ENCODE peak calls at places on chromosomes 4 and X, in ten cellular contexts. H, I, Z, B, P, Q, X, Y, M and J are unnamed samples. For H3K36me3 and H3K4me1, the result is how much of the 10 kb centered on the place peaks cover.

GRCh38 chrX:127877358-127877757 is 174.8 kb downstream of the ACTRT1 start:
- DNase-seq in H (no peak), I (no peak), Z (no peak), B (no peak), P (no peak), Q (no peak), X (no peak), Y (no peak), M (no peak), J (no peak)

GRCh38 chr4:4569036-4569435 is 27.2 kb upstream of the STX18 start:
- DNase-seq in H (no peak), I (no peak), Z (no peak), B (no peak), P (no peak), Q (no peak), X (no peak), Y (no peak), M (peak), J (no peak)

GRCh38 chrX:130120746-130121504 is 10.6 kb upstream of the ELF4 start:
- DNase-seq in H (peak), I (peak), Z (peak), B (no peak), P (peak), Q (peak), X (peak), Y (peak), M (peak), J (peak)

GRCh38 chr4:163624727-163625126 is 130.2 kb downstream of the TMA16 start:
- DNase-seq in H (no peak), I (no peak), Z (no peak), B (no peak), P (no peak), Q (no peak), X (peak), Y (no peak), M (no peak), J (no peak)

GRCh38 chr4:168386002-168386401 is 67.5 kb upstream of the DDX60 start:
- DNase-seq in H (no peak), I (no peak), Z (no peak), B (no peak), P (no peak), Q (no peak), X (no peak), Y (no peak), M (no peak), J (no peak)

GRCh38 chr4:61911313-61911756 is 711.2 kb downstream of the ADGRL3 start:
- DNase-seq in H (peak), I (no peak), Z (no peak), B (no peak), P (no peak), Q (no peak), X (no peak), Y (no peak), M (peak), J (no peak)

GRCh38 chr4:74426101-74426500 is 18.8 kb upstream of the AREG start:
- DNase-seq in H (no peak), I (no peak), Z (no peak), B (no peak), P (no peak), Q (no peak), X (no peak), Y (no peak), M (no peak), J (no peak)

GRCh38 chr4:95869961-95870500 is 30.1 kb downstream of the PDHA2 start:
- DNase-seq in H (peak), I (no peak), Z (no peak), B (no peak), P (no peak), Q (no peak), X (no peak), Y (no peak), M (no peak), J (no peak)

GRCh38 chr4:138775890-138776289 is 239.7 kb upstream of the NOCT start:
- DNase-seq in H (peak), I (no peak), Z (no peak), B (no peak), P (no peak), Q (no peak), X (no peak), Y (no peak), M (no peak), J (no peak)

GRCh38 chrX:107849747-107850478 is 24.2 kb downstream of the MID2 start:
- DNase-seq in H (peak), I (no peak), Z (no peak), B (no peak), P (no peak), Q (no peak), X (no peak), Y (no peak), M (no peak), J (no peak)

GRCh38 chrX:114049063-114049462 is 534.8 kb upstream of the HTR2C start:
- DNase-seq in H (peak), I (no peak), Z (no peak), B (no peak), P (no peak), Q (no peak), X (no peak), Y (no peak), M (no peak), J (no peak)

GRCh38 chr4:130689182-130689581 is 1593.2 kb downstream of the C4orf33 start:
- DNase-seq in H (no peak), I (no peak), Z (no peak), B (no peak), P (no peak), Q (no peak), X (no peak), Y (no peak), M (no peak), J (no peak)

DNA sequence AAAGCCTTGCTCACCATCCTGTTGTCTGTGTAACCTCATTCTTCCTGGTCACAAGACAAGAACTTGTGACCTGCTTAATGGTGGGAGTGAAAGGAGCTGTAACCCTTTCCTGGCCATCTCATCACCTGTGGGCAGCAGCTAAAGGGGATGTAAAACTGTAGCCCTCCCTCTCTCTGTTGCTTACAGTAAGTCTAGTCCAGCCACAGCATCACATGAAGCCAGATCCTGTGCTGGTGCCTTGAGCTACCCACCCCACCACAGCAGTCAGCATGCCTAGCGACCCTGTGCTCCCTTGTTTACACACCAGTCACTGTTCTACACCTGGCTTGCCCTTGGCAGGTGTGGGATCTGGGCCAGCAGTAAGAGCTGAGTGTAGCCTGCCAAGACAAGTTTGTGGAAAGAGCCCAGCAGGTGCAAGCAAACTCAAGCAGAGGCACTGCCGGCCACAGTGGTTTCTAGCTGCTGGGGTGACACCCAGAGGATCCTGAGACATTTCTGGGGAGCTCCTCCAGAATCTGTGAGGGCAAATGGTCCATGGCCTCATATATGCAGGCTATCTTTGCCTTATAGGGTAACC is 41.0 kb downstream of the UGT2B28 start:
- DNase-seq in H (no peak), I (no peak), Z (no peak), B (no peak), P (peak), Q (no peak), X (no peak), Y (no peak), M (no peak), J (no peak)
- H3K4me3 ChIP-seq in H (no peak), I (no peak), Z (no peak), B (no peak), P (no peak), Q (no peak), X (no peak), Y (no peak), M (no peak), J (no peak)

DNA sequence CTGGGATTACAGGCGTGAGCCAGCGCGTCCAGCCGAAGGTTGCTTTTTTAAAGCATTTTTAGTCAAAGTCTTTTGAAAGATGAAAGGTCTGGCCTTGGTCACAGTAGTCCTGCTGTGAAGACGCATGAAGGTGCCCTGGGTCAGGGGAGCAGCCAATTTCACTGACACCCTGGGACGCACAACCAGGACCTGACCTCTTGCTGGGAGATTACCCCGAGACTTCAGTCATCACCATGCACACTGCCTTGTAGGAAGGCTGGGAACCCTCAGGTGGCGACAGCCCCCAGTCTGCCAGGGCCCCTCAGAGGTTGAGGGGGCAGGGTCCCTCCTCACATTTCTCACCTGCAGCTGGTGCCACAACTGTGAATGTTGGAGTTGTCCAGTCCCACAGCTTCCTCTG is 53.2 kb downstream of the CPLX1 start:
- DNase-seq in H (no peak), I (no peak), Z (peak), B (no peak), P (peak), Q (no peak), X (no peak), Y (no peak), M (peak), J (no peak)
- H3K36me3 ChIP-seq in H (under half), I (under half), Z (under half), B (under half), P (under half), Q (under half), X (under half), Y (half or more), M (half or more), J (under half)

DNA sequence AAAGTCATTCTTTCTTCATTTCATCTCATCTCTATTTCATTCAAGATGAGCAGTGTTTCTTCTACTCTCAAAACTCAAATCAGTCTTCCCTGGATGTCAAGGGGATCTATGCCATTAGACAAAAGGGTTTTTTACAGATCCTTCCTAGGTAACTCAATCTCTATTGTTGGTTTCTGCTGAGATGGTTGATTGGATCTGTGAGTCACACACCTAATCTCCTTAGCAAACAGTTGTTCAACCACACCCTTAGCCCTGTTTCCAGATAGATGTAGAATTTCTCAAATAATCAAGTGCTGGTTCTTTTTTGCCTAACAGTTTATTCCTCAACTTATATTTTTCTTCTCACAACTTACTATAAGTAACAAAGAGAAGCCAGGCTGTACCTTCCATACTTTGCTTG is 200.5 kb downstream of the KDR start:
- DNase-seq in H (no peak), I (no peak), Z (no peak), B (no peak), P (no peak), Q (no peak), X (no peak), Y (no peak), M (no peak), J (no peak)
- H3K4me1 ChIP-seq in H (under half), I (under half), Z (under half), B (under half), P (under half), Q (under half), X (under half), Y (under half), M (under half), J (under half)

GRCh38 chrX:87517571-87518141 is at the start of gene KLHL4:
- DNase-seq in H (peak), I (no peak), Z (no peak), B (no peak), P (no peak), Q (no peak), X (peak), Y (no peak), M (peak), J (no peak)
- H3K4me3 ChIP-seq in H (peak), I (peak), Z (peak), B (no peak), P (no peak), Q (no peak), X (no peak), Y (peak), M (no peak), J (no peak)

DNA sequence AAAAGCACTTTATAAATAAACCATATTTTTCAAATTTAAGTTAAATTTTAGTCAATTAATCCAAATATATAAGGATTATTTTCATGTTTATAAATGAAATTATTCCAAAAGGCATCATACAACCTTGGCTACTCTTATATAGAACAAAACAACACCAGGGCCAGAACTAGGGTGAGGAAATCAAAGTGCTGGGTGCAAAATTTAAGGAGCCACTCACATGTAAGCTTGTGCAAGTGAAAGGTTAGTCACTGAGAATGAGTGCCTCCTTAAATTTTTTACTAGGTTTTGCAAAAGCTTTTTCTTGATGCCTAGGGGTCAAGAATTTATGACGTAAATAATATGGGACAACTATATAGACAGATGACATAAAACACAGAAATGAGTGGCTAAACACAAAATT is 83.4 kb upstream of the COX18 start:
- DNase-seq in H (no peak), I (no peak), Z (no peak), B (no peak), P (no peak), Q (no peak), X (no peak), Y (no peak), M (no peak), J (no peak)
- H3K36me3 ChIP-seq in H (under half), I (under half), Z (under half), B (under half), P (under half), Q (under half), X (under half), Y (under half), M (half or more), J (under half)